ENCODE peak calls at places on chromosomes 11 and 22, in eight cellular contexts. G is NCI-H1417; R is left lung; C is activated CD8-positive, alpha-beta memory T cell treated with anti-CD3 and anti-CD28 coated beads for 4 hours; O is A549; W is stimulated activated CD4-positive, alpha-beta T cell treated with anti-CD3 and anti-CD28 coated beads, Interleukin-2, amount 100 ng/mL, for 24 hours; Q is activated gamma-delta T cell treated with Interleukin-2 at 50 U/mL for 16 hours; V is naive thymus-derived CD4-positive, alpha-beta T cell. N is an unnamed sample.

GRCh38 chr11:118221419-118221818 is 3.4 kb downstream of the JAML start:
- DNase-seq in G (no peak), C (no peak), W (no peak), O (no peak), Q (no peak), V (no peak), R (no peak), N (no peak)

GRCh38 chr11:75474878-75475766 is 42.1 kb upstream of the KLHL35 start:
- DNase-seq in O (no peak), W (peak; percentile 71), G (peak; percentile 27), R (peak; percentile 71), Q (peak; percentile 63), C (peak; percentile 13), V (peak; percentile 50), N (peak; percentile 55)

GRCh38 chr11:77418981-77419592 is 54.8 kb downstream of the PAK1 start:
- DNase-seq in G (no peak), W (no peak), Q (no peak), C (no peak), O (no peak), R (no peak), V (no peak), N (no peak)

GRCh38 chr11:610146-610801 is 5.5 kb downstream of the IRF7 start:
- DNase-seq in C (no peak), Q (no peak), W (no peak), V (no peak), R (no peak), O (no peak), G (no peak), N (no peak)

GRCh38 chr22:46134111-46134705 is 16.1 kb upstream of the PPARA start:
- DNase-seq in Q (no peak), W (no peak), C (no peak), V (no peak), G (no peak), R (no peak), O (no peak), N (no peak)

GRCh38 chr11:1084561-1085439 is 10.1 kb downstream of the MUC2 start:
- DNase-seq in V (no peak), R (peak; percentile 26), Q (no peak), C (no peak), O (no peak), G (no peak), W (no peak), N (no peak)

GRCh38 chr11:34619062-34619516 is 1.8 kb upstream of the EHF start:
- DNase-seq in V (no peak), O (no peak), W (no peak), R (no peak), G (no peak), Q (no peak), C (no peak), N (no peak)

GRCh38 chr11:2166091-2166851 is 5.3 kb upstream of the INS start:
- DNase-seq in G (peak; percentile 60), V (no peak), R (no peak), W (peak; percentile 70), Q (peak; percentile 35), O (no peak), C (no peak), N (peak; percentile 32)

GRCh38 chr11:12159351-12160099 is 49.1 kb downstream of the MICAL2 start:
- DNase-seq in G (no peak), C (no peak), Q (no peak), O (peak; percentile 69), V (no peak), W (no peak), R (peak; percentile 43), N (no peak)

GRCh38 chr11:117679464-117679863 is 117.6 kb downstream of the DSCAML1 start:
- DNase-seq in C (no peak), O (no peak), R (no peak), W (no peak), G (no peak), V (no peak), Q (no peak), N (no peak)

GRCh38 chr11:127074151-127074761 is 73.7 kb upstream of the KIRREL3 start:
- DNase-seq in G (peak; percentile 63), Q (no peak), V (no peak), R (no peak), O (peak; percentile 45), W (no peak), C (no peak), N (no peak)

GRCh38 chr22:42964994-42965699 is 49.8 kb downstream of the PACSIN2 start:
- DNase-seq in W (no peak), O (no peak), Q (no peak), V (no peak), C (no peak), G (peak; percentile 78), R (no peak), N (no peak)